ENCODE peak calls at places on chromosomes 2 and 18, in nine cellular contexts. R is lower lobe of right lung; E is cardiac fibroblast; Z is stimulated activated naive B cell treated with anti-CD40 and anti-IgM and Interleukin-4, amounts not matched to agents 10 μg/mL and 1 μg/mL and 100 μg/mL, for 72 hours; Y is central memory CD4-positive, alpha-beta T cell; J is choroid plexus epithelial cell; Q is NCI-H1105 treated with DMSO at 0.1 percent for 48 hours; B is amniotic stem cell; T is Right ventricle myocardium inferior. G is an unnamed sample.

GRCh38 chr2:232781765-232782164 is 5.4 kb upstream of the KCNJ13 start:
- DNase-seq in R (no peak), E (peak), Z (no peak), Y (peak), J (peak), Q (no peak), B (no peak), T (no peak), G (no peak)

GRCh38 chr2:188984680-188985079 is 10.5 kb downstream of the COL3A1 start:
- DNase-seq in R (no peak), E (peak), Z (no peak), Y (no peak), J (peak), Q (no peak), B (peak), T (no peak), G (no peak)

GRCh38 chr18:48354746-48355260 is 54.4 kb downstream of the ZBTB7C start:
- DNase-seq in R (no peak), E (no peak), Z (no peak), Y (no peak), J (no peak), Q (no peak), B (no peak), T (no peak), G (no peak)

GRCh38 chr2:217937446-217937845 is 65.3 kb downstream of the TNS1 start:
- DNase-seq in R (peak), E (no peak), Z (no peak), Y (no peak), J (no peak), Q (no peak), B (no peak), T (peak), G (no peak)

GRCh38 chr2:3102915-3103569 is 274.6 kb downstream of the EIPR1 start:
- DNase-seq in R (no peak), E (no peak), Z (no peak), Y (no peak), J (no peak), Q (no peak), B (no peak), T (no peak), G (no peak)

GRCh38 chr2:216144372-216144771 is 35.2 kb downstream of the XRCC5 start:
- DNase-seq in R (no peak), E (no peak), Z (no peak), Y (no peak), J (no peak), Q (no peak), B (no peak), T (no peak), G (no peak)

GRCh38 chr18:50429207-50429948 is 54.5 kb downstream of the SKA1 start:
- DNase-seq in R (no peak), E (peak), Z (no peak), Y (no peak), J (peak), Q (peak), B (no peak), T (no peak), G (no peak)

GRCh38 chr2:228493852-228494251 is 312.4 kb upstream of the SPHKAP start:
- DNase-seq in R (no peak), E (no peak), Z (no peak), Y (no peak), J (no peak), Q (no peak), B (no peak), T (no peak), G (no peak)

GRCh38 chr2:120246546-120247300 is 5.9 kb upstream of the RALB start:
- DNase-seq in R (no peak), E (no peak), Z (no peak), Y (no peak), J (no peak), Q (peak), B (no peak), T (no peak), G (no peak)

GRCh38 chr2:40455661-40456060 is 3.8 kb upstream of the SLC8A1 start:
- DNase-seq in R (peak), E (peak), Z (no peak), Y (no peak), J (no peak), Q (no peak), B (no peak), T (no peak), G (no peak)

GRCh38 chr2:196068271-196069209 is at the start of gene DNAH7:
- DNase-seq in R (peak), E (peak), Z (peak), Y (peak), J (peak), Q (peak), B (peak), T (peak), G (peak)

G was measured in putamen.